ENCODE peak calls at places on chromosome 10, in four cellular contexts. T is GM06990, A is A673, M is fibroblast of mammary gland. O is an unnamed sample.

GRCh38 chr10:96413151-96413787 is 54.5 kb upstream of the OPALIN start:
- DNase-seq in T (no peak), A (no peak), M (no peak), O (no peak)

GRCh38 chr10:34080485-34081346 is 734.4 kb downstream of the PARD3 start:
- DNase-seq in T (no peak), A (no peak), M (peak; percentile 45), O (no peak)

GRCh38 chr10:70354100-70354499 is 28.3 kb downstream of the LRRC20 start:
- DNase-seq in T (no peak), A (no peak), M (no peak), O (no peak)

GRCh38 chr10:96947036-96947435 is 114.9 kb downstream of the LCOR start:
- DNase-seq in T (no peak), A (no peak), M (no peak), O (no peak)

GRCh38 chr10:86958831-86959736 is 685 bp downstream of the SNCG start:
- DNase-seq in T (no peak), A (no peak), M (peak; percentile 85), O (peak; percentile 67)

GRCh38 chr10:3332732-3333131 is 160.2 kb upstream of the PITRM1 start:
- DNase-seq in T (no peak), A (no peak), M (no peak), O (no peak)

GRCh38 chr10:70135046-70135445 is 2.4 kb upstream of the AIFM2 start:
- DNase-seq in T (no peak), A (no peak), M (no peak), O (no peak)

GRCh38 chr10:131207176-131207575 is 104.3 kb downstream of the TCERG1L start:
- DNase-seq in T (no peak), A (no peak), M (no peak), O (no peak)

GRCh38 chr10:3782456-3783312 is 2.3 kb downstream of the KLF6 start:
- DNase-seq in T (peak; percentile 61), A (peak; percentile 81), M (peak; percentile 91), O (peak; percentile 96)

GRCh38 chr10:29648114-29648982 is 13.6 kb upstream of the SVIL start:
- DNase-seq in T (no peak), A (no peak), M (peak; percentile 82), O (no peak)

GRCh38 chr10:114547056-114547455 is 111.0 kb downstream of the ABLIM1 start:
- DNase-seq in T (no peak), A (no peak), M (no peak), O (no peak)

GRCh38 chr10:78267598-78267997 is 233.9 kb downstream of the RPS24 start:
- DNase-seq in T (no peak), A (no peak), M (peak; percentile 47), O (peak; percentile 51)

GRCh38 chr10:38147686-38148085 is 53.5 kb downstream of the ZNF37A start:
- DNase-seq in T (no peak), A (no peak), M (no peak), O (no peak)

GRCh38 chr10:28858641-28859040 is 181.3 kb downstream of the BAMBI start:
- DNase-seq in T (no peak), A (no peak), M (no peak), O (no peak)

GRCh38 chr10:50653142-50653541 is 29.4 kb upstream of the SGMS1 start:
- DNase-seq in T (no peak), A (peak; percentile 50), M (peak; percentile 38), O (peak; percentile 77)

GRCh38 chr10:66819691-66820090 is 106.1 kb upstream of the LRRTM3 start:
- DNase-seq in T (no peak), A (no peak), M (no peak), O (no peak)

GRCh38 chr10:110684800-110685446 is 40.8 kb downstream of the RBM20 start:
- DNase-seq in T (no peak), A (no peak), M (no peak), O (peak; percentile 48)

GRCh38 chr10:74821501-74821900 is 4.9 kb upstream of the KAT6B start:
- DNase-seq in T (no peak), A (no peak), M (no peak), O (no peak)

GRCh38 chr10:43012578-43012977 is 64.3 kb upstream of the RET start:
- DNase-seq in T (no peak), A (no peak), M (no peak), O (no peak)

GRCh38 chr10:74738052-74738451 is 88.3 kb upstream of the KAT6B start:
- DNase-seq in T (peak; percentile 37), A (peak; percentile 13), M (peak; percentile 18), O (peak; percentile 27)

DNA sequence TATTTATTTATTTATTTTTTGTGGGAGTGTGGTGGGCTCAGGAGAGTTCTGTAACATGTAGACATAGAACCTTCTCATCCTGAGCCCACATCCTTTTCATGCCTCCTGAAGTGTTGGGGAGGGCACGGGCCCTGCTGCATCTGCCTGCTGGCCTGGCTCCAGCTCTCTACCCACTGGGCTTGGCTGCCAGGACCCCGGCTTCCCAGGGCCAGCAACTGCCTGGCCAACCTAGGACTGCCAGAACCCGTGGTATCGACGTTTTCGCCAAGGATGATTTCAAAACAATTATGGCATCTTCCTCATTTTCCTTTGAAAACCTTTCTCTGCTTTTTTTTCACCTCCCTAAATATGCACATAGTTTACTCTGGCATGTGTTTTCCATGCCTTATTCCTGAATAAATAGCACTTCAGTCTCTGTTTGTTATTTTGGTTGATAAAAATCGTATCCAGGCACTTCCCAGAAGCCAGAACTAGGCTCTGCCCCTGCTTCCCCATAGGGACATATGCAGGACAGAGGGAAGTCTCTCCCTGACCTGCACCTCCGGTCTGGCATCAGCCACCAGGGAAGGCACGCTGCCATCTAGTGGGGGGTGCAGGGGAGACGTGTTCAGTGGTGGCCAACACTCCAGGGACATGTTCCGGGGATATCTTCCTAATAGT is 31.0 kb upstream of the ANTXRL start:
- DNase-seq in T (no peak), A (peak; percentile 40), M (peak; percentile 2), O (peak; percentile 33)
- TF ChIP-seq CTCF in T (peak; percentile 73), A (peak; percentile 59), M (peak; percentile 25), O (peak; percentile 51)

DNA sequence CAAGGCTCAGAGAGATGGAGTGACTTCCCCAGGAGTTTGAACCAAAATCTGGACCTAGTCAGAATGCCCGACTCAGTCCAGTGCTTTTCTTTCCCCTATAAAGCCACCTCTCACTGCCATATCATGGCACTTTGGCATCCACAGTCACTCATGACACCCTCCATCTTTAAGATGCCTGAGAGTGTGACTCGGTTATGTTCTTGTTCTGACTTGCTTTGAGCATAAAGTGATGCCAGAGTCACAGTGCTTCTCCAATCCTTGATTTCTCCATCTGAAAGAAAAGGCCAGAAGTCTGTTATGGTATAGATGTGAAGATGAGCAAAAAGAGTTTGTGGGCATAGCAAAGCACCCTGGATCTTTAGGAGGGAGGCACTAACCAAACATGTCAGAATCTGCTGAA is 538.1 kb downstream of the SORCS1 start:
- DNase-seq in T (no peak), A (no peak), M (no peak), O (no peak)
- H3K4me3 ChIP-seq in T (no peak overlapping the region), A (no peak overlapping the region), M (no peak overlapping the region), O (no peak overlapping the region)

GRCh38 chr10:46998595-46998994 is 87.4 kb downstream of the PTPN20 start:
- DNase-seq in T (no peak), A (no peak), M (no peak), O (no peak)

GRCh38 chr10:46998192-46998591 is 87.0 kb downstream of the PTPN20 start:
- DNase-seq in T (no peak), A (no peak), M (no peak), O (no peak)

GRCh38 chr10:46992794-46993552 is 81.7 kb downstream of the PTPN20 start:
- DNase-seq in T (peak; percentile 18), A (peak; percentile 55), M (peak; percentile 69), O (peak; percentile 73)

GRCh38 chr10:46999217-46999616 is 88.0 kb downstream of the PTPN20 start:
- DNase-seq in T (no peak), A (no peak), M (no peak), O (no peak)

GRCh38 chr10:46995234-46995633 is 84.0 kb downstream of the PTPN20 start:
- DNase-seq in T (no peak), A (no peak), M (no peak), O (peak; percentile 5)
- TF ChIP-seq CTCF in T (no peak), A (no peak), M (no peak), O (no peak)

GRCh38 chr10:127735723-127736221 is 1.2 kb upstream of the FOXI2 start:
- DNase-seq in T (no peak), A (no peak), M (no peak), O (no peak)
- H3K4me3 ChIP-seq in T (no peak overlapping the region), A (no peak overlapping the region), M (no peak overlapping the region), O (no peak overlapping the region)

GRCh38 chr10:23195846-23196200 is 3.7 kb downstream of the PTF1A start:
- DNase-seq in T (no peak), A (no peak), M (no peak), O (no peak)

GRCh38 chr10:23194966-23195845 is 3.1 kb downstream of the PTF1A start:
- DNase-seq in T (no peak), A (no peak), M (no peak), O (no peak)

GRCh38 chr10:23197416-23197861 is 5.3 kb downstream of the PTF1A start:
- DNase-seq in T (no peak), A (no peak), M (no peak), O (no peak)

GRCh38 chr10:23196915-23197314 is 4.8 kb downstream of the PTF1A start:
- DNase-seq in T (no peak), A (no peak), M (no peak), O (no peak)

DNA sequence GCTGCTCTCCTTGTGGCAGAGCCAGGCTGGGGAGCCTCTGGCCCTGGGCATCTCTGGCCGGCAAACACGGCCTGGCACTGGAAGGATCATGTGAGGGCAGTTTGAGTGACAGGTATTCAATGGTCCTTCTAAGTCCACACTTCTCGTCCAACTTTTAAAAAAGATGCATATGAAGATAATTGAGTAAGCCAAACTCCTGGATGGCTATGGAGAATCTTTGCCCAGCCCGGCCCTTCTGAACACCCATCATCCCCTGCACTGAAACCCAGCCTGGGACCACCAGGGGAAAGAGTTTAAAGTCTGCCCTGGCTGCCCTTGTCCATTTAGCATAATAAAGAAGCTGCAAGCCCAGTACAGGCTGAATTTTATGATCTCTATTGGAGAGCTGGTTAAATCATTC is 4.1 kb downstream of the PTF1A start:
- DNase-seq in T (no peak), A (no peak), M (no peak), O (no peak)
- TF ChIP-seq CTCF in T (no peak), A (no peak), M (no peak), O (no peak)

GRCh38 chr10:1561731-1562337 is 175.5 kb downstream of the ADARB2 start:
- DNase-seq in T (no peak), A (no peak), M (no peak), O (no peak)

GRCh38 chr10:1560535-1561192 is 176.7 kb downstream of the ADARB2 start:
- DNase-seq in T (no peak), A (no peak), M (no peak), O (no peak)

GRCh38 chr10:1557081-1557480 is 180.2 kb downstream of the ADARB2 start:
- DNase-seq in T (no peak), A (no peak), M (no peak), O (no peak)

GRCh38 chr10:1559311-1559710 is 178.0 kb downstream of the ADARB2 start:
- DNase-seq in T (no peak), A (no peak), M (no peak), O (no peak)

DNA sequence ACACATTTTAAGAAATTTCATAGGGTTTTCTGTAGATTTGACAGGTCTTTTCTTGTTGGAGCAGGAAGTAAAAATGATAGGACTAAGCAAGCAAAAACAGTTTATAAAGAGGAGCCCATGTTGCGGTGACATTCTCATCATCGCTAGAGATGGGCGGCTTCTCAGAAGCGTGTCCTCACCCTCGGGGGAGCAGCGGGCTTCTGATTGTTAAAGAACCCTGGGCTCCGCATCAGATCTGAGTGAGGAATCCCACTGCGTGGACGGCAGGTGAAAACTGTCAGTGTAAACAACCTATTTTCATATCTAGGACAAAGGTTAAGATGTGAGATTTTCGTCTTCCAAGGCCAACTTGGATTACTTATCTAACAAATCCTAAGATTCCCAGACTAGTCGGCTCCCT is 177.6 kb downstream of the ADARB2 start:
- DNase-seq in T (no peak), A (no peak), M (no peak), O (no peak)
- H3K4me3 ChIP-seq in T (no peak overlapping the region), A (no peak overlapping the region), M (no peak overlapping the region), O (no peak overlapping the region)